ENCODE peak calls at places on chromosomes 6 and 20, in nine cellular contexts. A is effector CD4-positive, alpha-beta T cell; L is AG08395; X is GM10248; P is non-pigmented ciliary epithelial cell; M is NCI-H1092; D is RCC 7860; O is stimulated activated CD4-positive, alpha-beta T cell treated with anti-CD3 and anti-CD28 coated beads, Interleukin-4, amount 100 ng/mL, for 24 hours; N is GM19239. V is an unnamed sample.

GRCh38 chr6:134223761-134224445 is 94.0 kb downstream of the SGK1 start:
- DNase-seq in X (no peak), M (no peak), D (peak), P (no peak), N (no peak), L (peak), A (no peak), O (no peak), V (no peak)

GRCh38 chr20:40481743-40482458 is 207.1 kb downstream of the MAFB start:
- DNase-seq in X (no peak), L (no peak), M (no peak), O (no peak), N (no peak), D (no peak), A (no peak), P (no peak), V (no peak)

GRCh38 chr6:56995347-56995746 is 40.4 kb downstream of the BEND6 start:
- DNase-seq in N (no peak), L (no peak), M (no peak), A (no peak), X (no peak), O (no peak), D (no peak), P (no peak), V (no peak)

GRCh38 chr6:148203970-148204369 is 138.7 kb upstream of the SASH1 start:
- DNase-seq in O (peak), A (peak), L (peak), X (peak), N (peak), M (no peak), P (peak), D (no peak), V (no peak)

GRCh38 chr20:2005359-2005758 is 11.5 kb upstream of the PDYN start:
- DNase-seq in P (no peak), L (no peak), M (no peak), A (no peak), X (no peak), N (no peak), D (no peak), O (peak), V (no peak)

GRCh38 chr6:33860706-33861474 is 57.1 kb upstream of the MLN start:
- DNase-seq in P (no peak), L (peak), D (no peak), O (peak), A (no peak), N (no peak), M (no peak), X (no peak), V (peak)

GRCh38 chr6:87151786-87152527 is 3.4 kb upstream of the ZNF292 start:
- DNase-seq in L (peak), X (peak), P (no peak), N (peak), M (peak), A (peak), D (no peak), O (peak), V (peak)

GRCh38 chr6:73514746-73515110 is 6.1 kb downstream of the EEF1A1 start:
- DNase-seq in N (no peak), A (no peak), X (no peak), D (no peak), L (no peak), O (peak), M (no peak), P (no peak), V (no peak)

GRCh38 chr6:94130458-94130857 is 711.1 kb upstream of the EPHA7 start:
- DNase-seq in A (no peak), L (no peak), P (no peak), D (no peak), O (no peak), M (no peak), X (no peak), N (no peak), V (no peak)

GRCh38 chr20:17904027-17904426 is 64.6 kb downstream of the SNX5 start:
- DNase-seq in O (no peak), L (no peak), D (no peak), N (peak), A (no peak), M (no peak), X (peak), P (no peak), V (no peak)

GRCh38 chr20:48463916-48464315 is 363.9 kb downstream of the PREX1 start:
- DNase-seq in L (peak), O (no peak), M (no peak), D (no peak), P (peak), N (no peak), A (no peak), X (no peak), V (no peak)

GRCh38 chr6:169827372-169827771 is 76.0 kb downstream of the ERMARD start:
- DNase-seq in L (no peak), D (no peak), N (no peak), O (no peak), M (no peak), P (no peak), A (no peak), X (no peak), V (no peak)

GRCh38 chr6:14074723-14075503 is 42.7 kb upstream of the CD83 start:
- DNase-seq in A (no peak), D (peak), M (no peak), X (no peak), O (no peak), P (no peak), L (peak), N (no peak), V (no peak)

GRCh38 chr6:22754111-22754510 is 184.7 kb downstream of the HDGFL1 start:
- DNase-seq in M (no peak), X (no peak), N (no peak), A (no peak), O (no peak), D (no peak), P (no peak), L (no peak), V (no peak)

GRCh38 chr6:153101461-153101860 is 29.6 kb downstream of the RGS17 start:
- DNase-seq in D (no peak), N (no peak), A (no peak), P (no peak), L (no peak), M (no peak), X (no peak), O (no peak), V (no peak)

GRCh38 chr6:5333653-5334052 is 72.3 kb downstream of the FARS2 start:
- DNase-seq in D (no peak), P (no peak), M (no peak), N (no peak), O (no peak), A (no peak), L (peak), X (no peak), V (no peak)

GRCh38 chr6:137167702-137168377 is 5.6 kb downstream of the IL22RA2 start:
- DNase-seq in A (no peak), N (no peak), X (no peak), O (peak), P (no peak), L (no peak), D (no peak), M (no peak), V (no peak)

GRCh38 chr6:150333592-150333954 is 35.2 kb upstream of the IYD start:
- DNase-seq in X (no peak), M (no peak), L (no peak), A (no peak), O (no peak), P (no peak), D (no peak), N (no peak), V (no peak)

GRCh38 chr6:140460267-140460666 is 1085.8 kb upstream of the CITED2 start:
- DNase-seq in N (no peak), M (no peak), O (no peak), L (no peak), P (no peak), D (no peak), X (no peak), A (no peak), V (no peak)

GRCh38 chr6:139011980-139012379 is 16.6 kb upstream of the ABRACL start:
- DNase-seq in L (no peak), M (no peak), P (no peak), A (no peak), D (no peak), N (no peak), O (no peak), X (no peak), V (no peak)

GRCh38 chr6:24223131-24223715 is 97.2 kb downstream of the NRSN1 start:
- DNase-seq in X (no peak), O (no peak), A (no peak), D (no peak), L (no peak), N (no peak), P (no peak), M (no peak), V (no peak)

GRCh38 chr20:20487811-20488210 is 119.9 kb downstream of the INSM1 start:
- DNase-seq in N (no peak), L (no peak), O (peak), D (no peak), A (no peak), P (no peak), M (no peak), X (no peak), V (no peak)

GRCh38 chr6:100085162-100085431 is 91.1 kb upstream of the MCHR2 start:
- DNase-seq in P (no peak), A (no peak), L (no peak), N (no peak), X (no peak), O (no peak), M (no peak), D (no peak), V (no peak)

GRCh38 chr6:151286192-151286591 is 46.4 kb downstream of the AKAP12 start:
- DNase-seq in L (no peak), M (no peak), A (no peak), O (no peak), N (no peak), D (no peak), P (no peak), X (no peak), V (no peak)

V was measured in T-cell.